ENCODE peak calls at places on chromosome 13, in four cellular contexts. M is hypothalamus; V is CD4-positive, CD25-positive, alpha-beta regulatory T cell; L is amniotic stem cell. O is an unnamed sample.

GRCh38 chr13:44311011-44311481 is 62.6 kb upstream of the SERP2 start:
- DNase-seq in V (no peak), M (no peak), L (no peak), O (no peak)

GRCh38 chr13:70795484-70795883 is 687.2 kb upstream of the KLHL1 start:
- DNase-seq in V (no peak), L (no peak), M (no peak), O (no peak)

GRCh38 chr13:50844181-50844875 is 836 bp upstream of the DLEU7 start:
- DNase-seq in M (no peak), L (no peak), V (no peak), O (no peak)

GRCh38 chr13:21749410-21749809 is 78.5 kb downstream of the FGF9 start:
- DNase-seq in V (no peak), M (no peak), L (no peak), O (no peak)

GRCh38 chr13:101493541-101493940 is 41.1 kb downstream of the ITGBL1 start:
- DNase-seq in V (no peak), L (no peak), M (no peak), O (no peak)

GRCh38 chr13:102311433-102311796 is 90.4 kb downstream of the FGF14 start:
- DNase-seq in V (no peak), M (no peak), L (no peak), O (no peak)

GRCh38 chr13:50893211-50893852 is 16.3 kb upstream of the RNASEH2B start:
- DNase-seq in L (no peak), V (no peak), M (no peak), O (no peak)

GRCh38 chr13:108213946-108214345 is 1.4 kb downstream of the LIG4 start:
- DNase-seq in M (no peak), L (no peak), V (no peak), O (no peak)

O was measured in C1 segment of cervical spinal cord.